ENCODE peak calls at places on chromosomes 13 and 19, in seven cellular contexts. One of them, this sample, is unnamed.

GRCh38 chr19:52664461-52664860 is 26.3 kb upstream of the ZNF83 start:
- DNase-seq in NCI-H748 treated with DMSO at 0.1 percent for 48 hours: no peak
- DNase-seq in T-helper 2 cell: no peak
- DNase-seq in substantia nigra: no peak
- DNase-seq in mesendoderm: no peak
- DNase-seq in NCI-H510A treated with DMSO at 0.1 percent for 48 hours: no peak
- DNase-seq in fibroblast of pulmonary artery: no peak
- DNase-seq in this sample: no peak

GRCh38 chr13:76792680-76793334 is 93.4 kb downstream of the KCTD12 start:
- DNase-seq in substantia nigra: no peak
- DNase-seq in mesendoderm: no peak
- DNase-seq in T-helper 2 cell: no peak
- DNase-seq in NCI-H748 treated with DMSO at 0.1 percent for 48 hours: no peak
- DNase-seq in NCI-H510A treated with DMSO at 0.1 percent for 48 hours: no peak
- DNase-seq in fibroblast of pulmonary artery: peak
- DNase-seq in this sample: peak

GRCh38 chr13:113105032-113105993 is at the start of gene F7:
- DNase-seq in NCI-H510A treated with DMSO at 0.1 percent for 48 hours: peak
- DNase-seq in fibroblast of pulmonary artery: no peak
- DNase-seq in T-helper 2 cell: no peak
- DNase-seq in substantia nigra: no peak
- DNase-seq in NCI-H748 treated with DMSO at 0.1 percent for 48 hours: no peak
- DNase-seq in mesendoderm: no peak
- DNase-seq in this sample: peak

GRCh38 chr13:41515491-41516139 is 58.3 kb downstream of the RGCC start:
- DNase-seq in mesendoderm: no peak
- DNase-seq in substantia nigra: no peak
- DNase-seq in NCI-H748 treated with DMSO at 0.1 percent for 48 hours: no peak
- DNase-seq in fibroblast of pulmonary artery: no peak
- DNase-seq in T-helper 2 cell: no peak
- DNase-seq in NCI-H510A treated with DMSO at 0.1 percent for 48 hours: no peak
- DNase-seq in this sample: no peak

GRCh38 chr13:112870737-112871287 is 98.2 kb upstream of the MCF2L start:
- DNase-seq in fibroblast of pulmonary artery: no peak
- DNase-seq in mesendoderm: no peak
- DNase-seq in NCI-H748 treated with DMSO at 0.1 percent for 48 hours: no peak
- DNase-seq in NCI-H510A treated with DMSO at 0.1 percent for 48 hours: no peak
- DNase-seq in substantia nigra: no peak
- DNase-seq in T-helper 2 cell: no peak
- DNase-seq in this sample: no peak

GRCh38 chr19:31255174-31255862 is 93.9 kb downstream of the TSHZ3 start:
- DNase-seq in NCI-H510A treated with DMSO at 0.1 percent for 48 hours: no peak
- DNase-seq in mesendoderm: no peak
- DNase-seq in NCI-H748 treated with DMSO at 0.1 percent for 48 hours: no peak
- DNase-seq in substantia nigra: no peak
- DNase-seq in fibroblast of pulmonary artery: no peak
- DNase-seq in T-helper 2 cell: no peak
- DNase-seq in this sample: no peak

GRCh38 chr13:43783820-43784219 is 3.0 kb downstream of the ENOX1 start:
- DNase-seq in mesendoderm: peak
- DNase-seq in substantia nigra: no peak
- DNase-seq in NCI-H510A treated with DMSO at 0.1 percent for 48 hours: peak
- DNase-seq in NCI-H748 treated with DMSO at 0.1 percent for 48 hours: peak
- DNase-seq in T-helper 2 cell: no peak
- DNase-seq in fibroblast of pulmonary artery: peak
- DNase-seq in this sample: peak

GRCh38 chr19:1864480-1865171 is 1.2 kb upstream of the KLF16 start:
- DNase-seq in NCI-H510A treated with DMSO at 0.1 percent for 48 hours: peak
- DNase-seq in NCI-H748 treated with DMSO at 0.1 percent for 48 hours: no peak
- DNase-seq in substantia nigra: peak
- DNase-seq in mesendoderm: peak
- DNase-seq in fibroblast of pulmonary artery: peak
- DNase-seq in T-helper 2 cell: peak
- DNase-seq in this sample: peak

GRCh38 chr13:83753912-83754624 is 128.2 kb downstream of the SLITRK1 start:
- DNase-seq in substantia nigra: no peak
- DNase-seq in T-helper 2 cell: no peak
- DNase-seq in NCI-H510A treated with DMSO at 0.1 percent for 48 hours: no peak
- DNase-seq in fibroblast of pulmonary artery: no peak
- DNase-seq in mesendoderm: no peak
- DNase-seq in NCI-H748 treated with DMSO at 0.1 percent for 48 hours: no peak
- DNase-seq in this sample: peak

GRCh38 chr13:43267916-43268315 is 244.5 kb downstream of the DNAJC15 start:
- DNase-seq in NCI-H510A treated with DMSO at 0.1 percent for 48 hours: no peak
- DNase-seq in fibroblast of pulmonary artery: no peak
- DNase-seq in T-helper 2 cell: peak
- DNase-seq in mesendoderm: no peak
- DNase-seq in substantia nigra: no peak
- DNase-seq in NCI-H748 treated with DMSO at 0.1 percent for 48 hours: no peak
- DNase-seq in this sample: no peak

GRCh38 chr13:47211106-47211505 is 314.3 kb upstream of the HTR2A start:
- DNase-seq in mesendoderm: peak
- DNase-seq in NCI-H748 treated with DMSO at 0.1 percent for 48 hours: no peak
- DNase-seq in fibroblast of pulmonary artery: peak
- DNase-seq in NCI-H510A treated with DMSO at 0.1 percent for 48 hours: no peak
- DNase-seq in substantia nigra: no peak
- DNase-seq in T-helper 2 cell: no peak
- DNase-seq in this sample: peak

GRCh38 chr13:105979586-105979985 is 555.9 kb downstream of the EFNB2 start:
- DNase-seq in T-helper 2 cell: no peak
- DNase-seq in fibroblast of pulmonary artery: peak
- DNase-seq in mesendoderm: peak
- DNase-seq in substantia nigra: no peak
- DNase-seq in NCI-H510A treated with DMSO at 0.1 percent for 48 hours: peak
- DNase-seq in NCI-H748 treated with DMSO at 0.1 percent for 48 hours: peak
- DNase-seq in this sample: no peak

GRCh38 chr13:30453727-30454126 is 12.0 kb downstream of the HMGB1 start:
- DNase-seq in fibroblast of pulmonary artery: peak
- DNase-seq in NCI-H748 treated with DMSO at 0.1 percent for 48 hours: no peak
- DNase-seq in T-helper 2 cell: peak
- DNase-seq in NCI-H510A treated with DMSO at 0.1 percent for 48 hours: no peak
- DNase-seq in substantia nigra: no peak
- DNase-seq in mesendoderm: no peak
- DNase-seq in this sample: peak

GRCh38 chr13:25731037-25731436 is 320.8 kb downstream of the SHISA2 start:
- DNase-seq in NCI-H748 treated with DMSO at 0.1 percent for 48 hours: no peak
- DNase-seq in T-helper 2 cell: no peak
- DNase-seq in mesendoderm: no peak
- DNase-seq in NCI-H510A treated with DMSO at 0.1 percent for 48 hours: no peak
- DNase-seq in substantia nigra: no peak
- DNase-seq in fibroblast of pulmonary artery: no peak
- DNase-seq in this sample: no peak

GRCh38 chr19:35458821-35459391 is 10.8 kb downstream of the FFAR2 start:
- DNase-seq in T-helper 2 cell: no peak
- DNase-seq in NCI-H510A treated with DMSO at 0.1 percent for 48 hours: no peak
- DNase-seq in fibroblast of pulmonary artery: no peak
- DNase-seq in substantia nigra: no peak
- DNase-seq in mesendoderm: no peak
- DNase-seq in NCI-H748 treated with DMSO at 0.1 percent for 48 hours: no peak
- DNase-seq in this sample: no peak

GRCh38 chr13:64723735-64724134 is 2506.4 kb downstream of the PCDH9 start:
- DNase-seq in substantia nigra: no peak
- DNase-seq in NCI-H510A treated with DMSO at 0.1 percent for 48 hours: no peak
- DNase-seq in NCI-H748 treated with DMSO at 0.1 percent for 48 hours: no peak
- DNase-seq in mesendoderm: peak
- DNase-seq in fibroblast of pulmonary artery: peak
- DNase-seq in T-helper 2 cell: no peak
- DNase-seq in this sample: peak

GRCh38 chr19:2490659-2491058 is 14.7 kb downstream of the GADD45B start:
- DNase-seq in fibroblast of pulmonary artery: no peak
- DNase-seq in NCI-H510A treated with DMSO at 0.1 percent for 48 hours: no peak
- DNase-seq in substantia nigra: no peak
- DNase-seq in T-helper 2 cell: no peak
- DNase-seq in NCI-H748 treated with DMSO at 0.1 percent for 48 hours: no peak
- DNase-seq in mesendoderm: no peak
- DNase-seq in this sample: no peak

GRCh38 chr19:16541526-16542044 is 652 bp downstream of the CHERP start:
- DNase-seq in NCI-H748 treated with DMSO at 0.1 percent for 48 hours: no peak
- DNase-seq in mesendoderm: no peak
- DNase-seq in substantia nigra: no peak
- DNase-seq in T-helper 2 cell: peak
- DNase-seq in NCI-H510A treated with DMSO at 0.1 percent for 48 hours: no peak
- DNase-seq in fibroblast of pulmonary artery: peak
- DNase-seq in this sample: peak

GRCh38 chr19:800360-801029 is 3.2 kb downstream of the PTBP1 start:
- DNase-seq in mesendoderm: no peak
- DNase-seq in NCI-H748 treated with DMSO at 0.1 percent for 48 hours: no peak
- DNase-seq in NCI-H510A treated with DMSO at 0.1 percent for 48 hours: no peak
- DNase-seq in T-helper 2 cell: no peak
- DNase-seq in substantia nigra: no peak
- DNase-seq in fibroblast of pulmonary artery: no peak
- DNase-seq in this sample: no peak

GRCh38 chr13:44259045-44260042 is 114.3 kb upstream of the SERP2 start:
- DNase-seq in mesendoderm: no peak
- DNase-seq in NCI-H748 treated with DMSO at 0.1 percent for 48 hours: no peak
- DNase-seq in fibroblast of pulmonary artery: peak
- DNase-seq in substantia nigra: no peak
- DNase-seq in T-helper 2 cell: peak
- DNase-seq in NCI-H510A treated with DMSO at 0.1 percent for 48 hours: no peak
- DNase-seq in this sample: peak

GRCh38 chr19:29622191-29623070 is 16.3 kb downstream of the POP4 start:
- DNase-seq in fibroblast of pulmonary artery: peak
- DNase-seq in mesendoderm: peak
- DNase-seq in NCI-H748 treated with DMSO at 0.1 percent for 48 hours: no peak
- DNase-seq in NCI-H510A treated with DMSO at 0.1 percent for 48 hours: no peak
- DNase-seq in substantia nigra: no peak
- DNase-seq in T-helper 2 cell: peak
- DNase-seq in this sample: no peak

GRCh38 chr13:23934481-23934880 is 37.2 kb upstream of the C1QTNF9B start:
- DNase-seq in NCI-H748 treated with DMSO at 0.1 percent for 48 hours: no peak
- DNase-seq in mesendoderm: no peak
- DNase-seq in NCI-H510A treated with DMSO at 0.1 percent for 48 hours: no peak
- DNase-seq in fibroblast of pulmonary artery: peak
- DNase-seq in T-helper 2 cell: no peak
- DNase-seq in substantia nigra: no peak
- DNase-seq in this sample: peak

GRCh38 chr19:13176345-13176744 is 26.1 kb downstream of the IER2 start:
- DNase-seq in mesendoderm: no peak
- DNase-seq in T-helper 2 cell: no peak
- DNase-seq in NCI-H748 treated with DMSO at 0.1 percent for 48 hours: no peak
- DNase-seq in substantia nigra: no peak
- DNase-seq in NCI-H510A treated with DMSO at 0.1 percent for 48 hours: no peak
- DNase-seq in fibroblast of pulmonary artery: no peak
- DNase-seq in this sample: no peak

GRCh38 chr19:44476559-44477408 is 23.5 kb downstream of the ZNF180 start:
- DNase-seq in fibroblast of pulmonary artery: peak
- DNase-seq in T-helper 2 cell: peak
- DNase-seq in mesendoderm: peak
- DNase-seq in NCI-H748 treated with DMSO at 0.1 percent for 48 hours: peak
- DNase-seq in substantia nigra: no peak
- DNase-seq in NCI-H510A treated with DMSO at 0.1 percent for 48 hours: no peak
- DNase-seq in this sample: peak

GRCh38 chr19:51702103-51702753 is 9.1 kb downstream of the SPACA6 start:
- DNase-seq in NCI-H748 treated with DMSO at 0.1 percent for 48 hours: no peak
- DNase-seq in mesendoderm: peak
- DNase-seq in substantia nigra: no peak
- DNase-seq in T-helper 2 cell: peak
- DNase-seq in fibroblast of pulmonary artery: peak
- DNase-seq in NCI-H510A treated with DMSO at 0.1 percent for 48 hours: no peak
- DNase-seq in this sample: peak

GRCh38 chr19:13135068-13136062 is 14.8 kb downstream of the STX10 start:
- DNase-seq in T-helper 2 cell: no peak
- DNase-seq in mesendoderm: no peak
- DNase-seq in NCI-H748 treated with DMSO at 0.1 percent for 48 hours: no peak
- DNase-seq in fibroblast of pulmonary artery: no peak
- DNase-seq in NCI-H510A treated with DMSO at 0.1 percent for 48 hours: no peak
- DNase-seq in substantia nigra: no peak
- DNase-seq in this sample: no peak

GRCh38 chr13:108915634-108916497 is 286.5 kb downstream of the MYO16 start:
- DNase-seq in T-helper 2 cell: peak
- DNase-seq in NCI-H510A treated with DMSO at 0.1 percent for 48 hours: peak
- DNase-seq in mesendoderm: peak
- DNase-seq in substantia nigra: peak
- DNase-seq in fibroblast of pulmonary artery: peak
- DNase-seq in NCI-H748 treated with DMSO at 0.1 percent for 48 hours: no peak
- DNase-seq in this sample: peak

GRCh38 chr13:48595330-48596127 is 58.2 kb upstream of the CYSLTR2 start:
- DNase-seq in substantia nigra: peak
- DNase-seq in T-helper 2 cell: peak
- DNase-seq in fibroblast of pulmonary artery: peak
- DNase-seq in mesendoderm: peak
- DNase-seq in NCI-H748 treated with DMSO at 0.1 percent for 48 hours: no peak
- DNase-seq in NCI-H510A treated with DMSO at 0.1 percent for 48 hours: no peak
- DNase-seq in this sample: peak

GRCh38 chr13:45242070-45242469 is 41.2 kb upstream of the KCTD4 start:
- DNase-seq in substantia nigra: no peak
- DNase-seq in T-helper 2 cell: no peak
- DNase-seq in fibroblast of pulmonary artery: peak
- DNase-seq in NCI-H748 treated with DMSO at 0.1 percent for 48 hours: no peak
- DNase-seq in NCI-H510A treated with DMSO at 0.1 percent for 48 hours: no peak
- DNase-seq in mesendoderm: no peak
- DNase-seq in this sample: peak

GRCh38 chr19:458091-459042 is 2.5 kb downstream of the SHC2 start:
- DNase-seq in NCI-H748 treated with DMSO at 0.1 percent for 48 hours: no peak
- DNase-seq in fibroblast of pulmonary artery: no peak
- DNase-seq in NCI-H510A treated with DMSO at 0.1 percent for 48 hours: no peak
- DNase-seq in substantia nigra: no peak
- DNase-seq in T-helper 2 cell: no peak
- DNase-seq in mesendoderm: no peak
- DNase-seq in this sample: no peak

GRCh38 chr19:3115916-3116602 is 19.8 kb upstream of the GNA15 start:
- DNase-seq in NCI-H510A treated with DMSO at 0.1 percent for 48 hours: no peak
- DNase-seq in fibroblast of pulmonary artery: no peak
- DNase-seq in substantia nigra: no peak
- DNase-seq in T-helper 2 cell: no peak
- DNase-seq in NCI-H748 treated with DMSO at 0.1 percent for 48 hours: no peak
- DNase-seq in mesendoderm: peak
- DNase-seq in this sample: no peak

GRCh38 chr19:13788991-13789390 is 6.3 kb upstream of the ZSWIM4 start:
- DNase-seq in substantia nigra: no peak
- DNase-seq in fibroblast of pulmonary artery: peak
- DNase-seq in NCI-H748 treated with DMSO at 0.1 percent for 48 hours: no peak
- DNase-seq in mesendoderm: no peak
- DNase-seq in NCI-H510A treated with DMSO at 0.1 percent for 48 hours: no peak
- DNase-seq in T-helper 2 cell: peak
- DNase-seq in this sample: peak